ENCODE peak calls at places on chromosomes 16 and 17, in nine cellular contexts. V is CD8-positive, alpha-beta memory T cell; M is IMR-90; U is BE2C; H is tibial nerve; L is NT2/D1; E is uterus; P is breast epithelium; K is BJ. Q is an unnamed sample.

GRCh38 chr17:50184611-50185398 is 16.6 kb downstream of the COL1A1 start:
- DNase-seq in V (no peak), M (peak; percentile 62), U (no peak), H (peak; percentile 77), L (no peak), E (peak; percentile 78), P (no peak), K (no peak), Q (peak; percentile 38)

GRCh38 chr17:14060706-14061105 is 8.6 kb upstream of the COX10 start:
- DNase-seq in V (no peak), M (no peak), U (no peak), H (no peak), L (no peak), E (no peak), P (no peak), K (no peak), Q (no peak)

GRCh38 chr17:7935859-7936258 is 3.9 kb downstream of the CNTROB start:
- DNase-seq in V (no peak), M (no peak), U (no peak), H (no peak), L (no peak), E (no peak), P (no peak), K (no peak), Q (no peak)

GRCh38 chr17:50505731-50506130 is 2.5 kb upstream of the MYCBPAP start:
- DNase-seq in V (no peak), M (no peak), U (no peak), H (no peak), L (no peak), E (no peak), P (no peak), K (no peak), Q (no peak)

GRCh38 chr17:4604111-4604644 is 19.8 kb downstream of the SMTNL2 start:
- DNase-seq in V (no peak), M (peak; percentile 62), U (peak; percentile 89), H (no peak), L (no peak), E (peak; percentile 49), P (no peak), K (no peak), Q (no peak)

GRCh38 chr16:48498761-48499600 is 111.0 kb downstream of the N4BP1 start:
- DNase-seq in V (no peak), M (peak; percentile 76), U (no peak), H (peak; percentile 42), L (no peak), E (peak; percentile 86), P (no peak), K (peak; percentile 58), Q (peak; percentile 35)

GRCh38 chr16:23122107-23122506 is 27.1 kb downstream of the USP31 start:
- DNase-seq in V (no peak), M (no peak), U (no peak), H (no peak), L (no peak), E (no peak), P (no peak), K (no peak), Q (no peak)

GRCh38 chr17:81020767-81021497 is 14.0 kb upstream of the BAIAP2 start:
- DNase-seq in V (no peak), M (peak; percentile 34), U (peak; percentile 18), H (no peak), L (no peak), E (peak; percentile 20), P (no peak), K (no peak), Q (no peak)

GRCh38 chr17:67751101-67752074 is 33.7 kb downstream of the NOL11 start:
- DNase-seq in V (no peak), M (no peak), U (no peak), H (no peak), L (no peak), E (no peak), P (no peak), K (no peak), Q (peak; percentile 23)
- H3K36me3 ChIP-seq in V (peaks cover 26% of the 10 kb centered on the region), M (peaks cover 22% of the 10 kb centered on the region), U (peaks cover 42% of the 10 kb centered on the region), H (no peaks in the 10 kb centered on the region), L (peaks cover 56% of the 10 kb centered on the region), E (no peaks in the 10 kb centered on the region), P (peaks cover 3% of the 10 kb centered on the region), K (peaks cover 2% of the 10 kb centered on the region), Q (peaks cover 34% of the 10 kb centered on the region)

GRCh38 chr17:29094101-29094708 is 51.3 kb downstream of the PIPOX start:
- DNase-seq in V (no peak), M (no peak), U (no peak), H (no peak), L (no peak), E (no peak), P (no peak), K (no peak), Q (no peak)

GRCh38 chr17:29095439-29095838 is 52.5 kb downstream of the PIPOX start:
- DNase-seq in V (no peak), M (no peak), U (no peak), H (no peak), L (no peak), E (no peak), P (no peak), K (no peak), Q (no peak)

GRCh38 chr17:29093090-29093871 is 50.3 kb downstream of the PIPOX start:
- DNase-seq in V (no peak), M (no peak), U (no peak), H (no peak), L (no peak), E (no peak), P (no peak), K (no peak), Q (no peak)

GRCh38 chr17:29099527-29099926 is 56.6 kb downstream of the PIPOX start:
- DNase-seq in V (no peak), M (no peak), U (no peak), H (no peak), L (no peak), E (no peak), P (no peak), K (no peak), Q (no peak)

GRCh38 chr17:29096094-29096493 is 53.2 kb downstream of the PIPOX start:
- DNase-seq in V (no peak), M (no peak), U (no peak), H (no peak), L (no peak), E (no peak), P (no peak), K (no peak), Q (no peak)
- H3K36me3 ChIP-seq in V (peaks cover 73% of the 10 kb centered on the region), M (peaks cover 76% of the 10 kb centered on the region), U (no peaks in the 10 kb centered on the region), H (no peaks in the 10 kb centered on the region), L (peaks cover 71% of the 10 kb centered on the region), E (no peaks in the 10 kb centered on the region), P (peaks cover 16% of the 10 kb centered on the region), K (peaks cover 58% of the 10 kb centered on the region), Q (no peaks in the 10 kb centered on the region)

GRCh38 chr16:31196324-31197088 is 6.1 kb downstream of the PYCARD start:
- DNase-seq in V (no peak), M (no peak), U (no peak), H (no peak), L (no peak), E (no peak), P (no peak), K (no peak), Q (no peak)

GRCh38 chr16:31201511-31202401 is 804 bp downstream of the PYCARD start:
- DNase-seq in V (peak; percentile 51), M (no peak), U (peak; percentile 37), H (no peak), L (no peak), E (no peak), P (no peak), K (no peak), Q (peak; percentile 79)

GRCh38 chr16:31199430-31200041 is 3.0 kb downstream of the PYCARD start:
- DNase-seq in V (no peak), M (no peak), U (no peak), H (no peak), L (no peak), E (no peak), P (no peak), K (no peak), Q (no peak)

GRCh38 chr16:31200821-31201510 is 1.6 kb downstream of the PYCARD start:
- DNase-seq in V (peak; percentile 42), M (no peak), U (no peak), H (no peak), L (no peak), E (no peak), P (no peak), K (no peak), Q (no peak)

DNA sequence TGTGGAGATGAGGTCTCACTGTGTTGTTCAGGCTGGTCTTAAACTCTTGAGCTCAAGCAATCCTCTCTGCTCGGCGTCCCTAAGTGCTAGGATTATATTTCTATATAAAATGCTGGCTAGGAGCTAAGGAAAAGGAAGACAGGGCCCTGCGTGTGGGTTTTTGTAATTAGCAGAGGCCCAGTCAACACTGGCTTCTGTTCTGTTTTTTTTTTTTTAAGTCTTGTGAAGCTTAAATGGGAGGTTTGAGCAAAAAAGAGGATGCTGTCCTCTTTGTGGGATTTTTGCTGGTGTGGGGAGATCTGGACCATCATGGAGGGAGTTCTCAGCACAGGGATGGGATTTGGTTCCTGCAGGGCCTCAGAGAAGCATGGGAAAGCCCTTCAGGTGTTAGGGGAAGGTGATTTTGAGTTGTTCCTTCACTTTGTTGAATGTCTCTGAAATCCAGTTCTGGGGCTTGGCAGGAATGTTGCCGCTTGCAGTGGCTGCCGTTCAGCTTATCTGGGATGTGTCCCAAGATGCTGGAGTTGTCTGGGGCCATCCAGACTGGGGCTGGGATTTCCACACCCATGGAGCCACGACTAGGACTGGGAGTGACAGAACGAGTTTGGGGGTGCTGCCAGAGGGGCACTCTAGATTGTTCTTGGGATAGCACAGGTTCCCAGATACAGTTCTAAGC is 4.2 kb downstream of the PYCARD start:
- DNase-seq in V (no peak), M (no peak), U (no peak), H (no peak), L (no peak), E (no peak), P (no peak), K (no peak), Q (no peak)
- H3K36me3 ChIP-seq in V (peaks cover 15% of the 10 kb centered on the region), M (peaks cover 46% of the 10 kb centered on the region), U (peaks cover 37% of the 10 kb centered on the region), H (no peaks in the 10 kb centered on the region), L (peaks cover 49% of the 10 kb centered on the region), E (no peaks in the 10 kb centered on the region), P (no peaks in the 10 kb centered on the region), K (peaks cover 19% of the 10 kb centered on the region), Q (peaks cover 32% of the 10 kb centered on the region)

DNA sequence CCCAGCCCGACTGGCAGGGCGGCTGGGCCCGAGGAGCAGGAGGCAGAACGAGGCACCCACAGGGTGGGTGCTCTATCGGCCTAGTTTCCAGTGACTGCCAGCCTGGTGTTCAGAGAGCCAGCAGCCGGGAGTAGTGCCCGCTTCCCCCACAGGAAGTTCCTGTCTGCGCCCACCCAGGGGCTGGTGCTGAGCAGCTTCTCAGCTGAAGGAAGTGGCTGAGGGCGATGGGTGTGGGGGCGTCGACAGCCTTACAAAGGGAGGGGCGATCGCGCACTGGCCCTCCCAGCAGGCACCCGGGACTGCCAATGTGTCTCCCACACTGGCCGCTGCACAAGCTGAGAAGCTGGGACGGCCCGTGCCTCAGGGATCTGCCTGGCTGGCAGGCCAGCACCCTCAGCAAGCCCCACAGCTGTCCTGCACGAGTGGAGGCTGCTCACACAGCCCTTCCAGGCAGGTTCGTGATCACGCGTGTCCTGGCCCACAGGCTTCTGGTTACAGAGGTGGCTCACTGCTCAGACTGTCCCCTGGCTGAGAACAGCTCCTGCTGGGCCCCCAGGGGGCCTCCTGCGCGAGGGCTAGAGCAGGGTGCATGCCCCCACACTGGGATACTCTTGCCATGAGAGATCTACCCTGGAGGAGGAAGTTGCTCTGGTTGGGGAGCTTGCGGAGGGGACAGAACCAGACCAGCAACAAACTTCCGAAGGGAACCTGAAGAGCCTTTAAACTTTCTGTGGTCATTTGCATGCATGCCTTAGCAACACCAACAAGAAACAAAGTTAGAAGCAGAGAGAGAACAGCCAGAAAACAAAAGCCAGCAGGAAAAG is 2.5 kb downstream of the RNF166 start:
- DNase-seq in V (peak; percentile 81), M (no peak), U (no peak), H (no peak), L (no peak), E (no peak), P (no peak), K (no peak), Q (no peak)
- H3K36me3 ChIP-seq in V (peaks cover 10% of the 10 kb centered on the region), M (peaks cover 14% of the 10 kb centered on the region), U (no peaks in the 10 kb centered on the region), H (no peaks in the 10 kb centered on the region), L (peaks cover 46% of the 10 kb centered on the region), E (no peaks in the 10 kb centered on the region), P (no peaks in the 10 kb centered on the region), K (peaks cover 8% of the 10 kb centered on the region), Q (no peaks in the 10 kb centered on the region)